ENCODE peak calls at places on chromosomes 11 and 22, in four cellular contexts. D is ovary, X is suprapubic skin, O is heart left ventricle. A is an unnamed sample.

GRCh38 chr11:65493367-65494176 is 5.3 kb upstream of the MALAT1 start:
- DNase-seq in O (peak; percentile 81), D (peak; percentile 62), X (peak; percentile 95), A (peak; percentile 92)

GRCh38 chr11:94708642-94709041 is 59.5 kb upstream of the AMOTL1 start:
- DNase-seq in X (no peak), O (no peak), D (no peak), A (no peak)

GRCh38 chr11:93515438-93515837 is 27.8 kb downstream of the SMCO4 start:
- DNase-seq in X (no peak), O (no peak), D (no peak), A (no peak)

GRCh38 chr11:108985611-108986279 is 320.9 kb downstream of the DDX10 start:
- DNase-seq in X (no peak), D (no peak), O (no peak), A (no peak)

GRCh38 chr11:18615628-18616392 is 16.2 kb downstream of the MISFA start:
- DNase-seq in D (no peak), X (no peak), O (no peak), A (no peak)

GRCh38 chr22:28243539-28243938 is 324.5 kb upstream of the PITPNB start:
- DNase-seq in D (no peak), X (no peak), O (no peak), A (no peak)

GRCh38 chr11:93887111-93887510 is 36.7 kb upstream of the VSTM5 start:
- DNase-seq in D (no peak), O (no peak), X (no peak), A (no peak)

GRCh38 chr11:134647066-134647746 is 235.2 kb upstream of the B3GAT1 start:
- DNase-seq in D (no peak), O (no peak), X (no peak), A (no peak)

GRCh38 chr22:25334091-25334490 is 114.7 kb downstream of the CRYBB2 start:
- DNase-seq in X (no peak), O (peak; percentile 32), D (no peak), A (peak; percentile 62)

GRCh38 chr11:67114275-67114896 is 4.7 kb upstream of the KDM2A start:
- DNase-seq in X (peak; percentile 32), O (no peak), D (no peak), A (no peak)

GRCh38 chr22:20178922-20179227 is 28.0 kb upstream of the CCDC188 start:
- DNase-seq in X (no peak), D (no peak), O (no peak), A (no peak)

GRCh38 chr22:20181194-20181931 is 30.5 kb upstream of the CCDC188 start:
- DNase-seq in O (no peak), X (no peak), D (no peak), A (no peak)

GRCh38 chr22:20179455-20180244 is 28.8 kb upstream of the CCDC188 start:
- DNase-seq in O (no peak), X (no peak), D (no peak), A (no peak)

GRCh38 chr22:20180640-20181039 is 29.8 kb upstream of the CCDC188 start:
- DNase-seq in D (no peak), X (no peak), O (no peak), A (no peak)

GRCh38 chr22:20180245-20180630 is 29.4 kb upstream of the CCDC188 start:
- DNase-seq in D (no peak), O (no peak), X (no peak), A (no peak)
- TF ChIP-seq CTCF in D (no peak), O (no peak), X (no peak), A (no peak)

GRCh38 chr11:61280883-61281580 is 14.1 kb downstream of the VWCE start:
- DNase-seq in O (no peak), D (no peak), X (no peak), A (no peak)

GRCh38 chr11:61281581-61282250 is 13.4 kb downstream of the VWCE start:
- DNase-seq in X (no peak), D (peak; percentile 90), O (no peak), A (peak; percentile 64)

GRCh38 chr11:61277973-61278565 is 17.0 kb downstream of the VWCE start:
- DNase-seq in X (no peak), O (no peak), D (no peak), A (no peak)

GRCh38 chr11:61277186-61277972 is 17.7 kb downstream of the VWCE start:
- DNase-seq in D (no peak), O (no peak), X (no peak), A (no peak)

DNA sequence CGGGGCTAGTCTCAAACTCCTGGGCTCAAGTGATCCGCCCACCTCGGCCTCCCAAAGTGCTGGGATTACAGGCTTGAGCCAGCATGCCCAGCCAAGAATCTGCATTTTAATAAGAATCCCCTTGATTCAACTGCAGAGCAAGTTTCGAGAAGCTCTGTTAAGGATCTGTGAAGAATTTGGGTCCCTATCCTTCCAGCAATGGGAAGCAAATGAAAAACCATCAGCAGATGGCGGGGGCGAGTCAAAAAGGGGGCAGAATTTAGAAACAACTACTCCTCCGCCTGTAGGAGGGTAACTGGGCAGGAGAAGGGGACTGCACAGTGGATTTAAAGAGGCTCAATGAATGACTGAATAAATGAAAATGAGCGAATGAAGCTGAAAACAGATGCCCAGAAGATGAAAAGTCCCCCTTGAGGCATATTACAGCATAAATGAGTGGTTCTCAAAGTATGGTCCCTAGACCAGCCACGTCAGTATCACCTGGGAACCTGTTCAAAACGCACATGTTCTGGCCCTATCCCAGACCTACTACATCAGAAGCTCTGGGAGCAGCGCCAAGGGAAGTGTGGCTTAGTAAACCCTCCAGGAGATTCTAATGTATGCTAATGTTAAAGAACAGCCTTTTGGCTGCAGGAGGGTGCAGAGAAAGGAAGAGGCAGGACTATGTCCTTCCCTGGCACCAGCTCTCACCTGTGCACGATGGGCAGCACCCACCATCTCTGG is 15.0 kb downstream of the VWCE start:
- DNase-seq in O (no peak), X (no peak), D (no peak), A (no peak)
- H3K27ac ChIP-seq in O (no peak overlapping the region), X (no peak overlapping the region), D (no peak overlapping the region), A (no peak overlapping the region)

DNA sequence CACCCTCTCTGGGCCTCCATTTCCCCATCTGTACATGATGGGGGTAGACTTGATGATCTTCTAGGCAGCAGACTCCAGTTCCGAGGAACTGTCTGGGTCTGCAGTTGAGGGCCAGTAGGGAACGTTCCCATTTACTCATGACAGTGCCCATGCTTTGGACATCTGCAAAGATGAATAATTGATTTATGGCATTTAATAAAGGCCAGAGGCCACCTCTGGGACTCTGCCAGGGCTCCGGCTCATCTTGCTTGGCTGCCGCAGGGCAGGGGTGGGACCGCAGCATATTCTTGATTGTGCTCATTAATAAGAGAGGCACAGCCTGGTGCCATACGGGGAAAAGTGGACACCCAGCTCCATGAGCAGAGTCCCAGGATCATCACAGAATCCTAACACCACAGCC is 28.1 kb upstream of the KLHL35 start:
- DNase-seq in O (no peak), X (no peak), D (no peak), A (no peak)
- H3K4me1 ChIP-seq in O (no peaks in the 10 kb centered on the region), X (peaks cover 10% of the 10 kb centered on the region), D (no peaks in the 10 kb centered on the region), A (no peaks in the 10 kb centered on the region)

GRCh38 chr11:33532257-33532656 is 168.4 kb downstream of the C11orf91 start:
- DNase-seq in D (no peak), X (no peak), O (no peak), A (no peak)
- TF ChIP-seq CTCF in D (no peak), X (no peak), O (no peak), A (no peak)

DNA sequence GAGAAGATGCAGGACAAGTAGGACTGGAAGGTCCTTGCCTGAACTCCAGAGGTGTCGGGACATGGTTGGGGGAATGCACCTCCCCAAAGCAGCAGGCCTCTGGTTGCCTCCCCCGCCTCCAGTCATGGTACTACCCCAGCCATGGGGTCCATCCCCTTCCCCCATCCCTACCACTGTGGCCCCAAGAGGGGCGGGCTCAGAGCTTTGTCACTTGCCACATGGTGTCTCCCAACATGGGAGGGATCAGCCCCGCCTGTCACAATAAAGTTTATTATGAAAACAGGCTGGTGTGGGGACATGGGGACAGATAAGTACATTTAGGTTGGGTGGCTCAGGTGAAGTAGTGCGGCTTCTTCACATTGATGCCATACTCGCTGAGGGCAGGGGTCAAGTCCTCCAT is 1.4 kb downstream of the TAF10 start:
- DNase-seq in X (no peak), O (no peak), D (no peak), A (no peak)
- H3K27ac ChIP-seq in X (no peak overlapping the region), O (peak overlapping the region; percentile 96), D (no peak overlapping the region), A (peak overlapping the region; percentile 100)

GRCh38 chr11:1751521-1751921 is 1.1 kb upstream of the IFITM10 start:
- DNase-seq in X (no peak), D (no peak), O (no peak), A (peak; percentile 80)
- H3K4me1 ChIP-seq in X (peaks cover 67% of the 10 kb centered on the region), D (peaks cover 3% of the 10 kb centered on the region), O (peaks cover 60% of the 10 kb centered on the region), A (peaks cover 67% of the 10 kb centered on the region)

GRCh38 chr11:112828433-112828832 is 132.8 kb upstream of the NCAM1 start:
- DNase-seq in O (no peak), X (no peak), D (no peak), A (no peak)
- TF ChIP-seq CTCF in O (no peak), X (no peak), D (no peak), A (no peak)